ENCODE peak calls at places on chromosomes 2 and 18, in nine cellular contexts. E is psoas muscle, M is keratinocyte, R is upper lobe of left lung, C is left ventricle myocardium inferior, Y is HCT116, X is kidney, B is hepatocyte, D is cardiac muscle cell. N is an unnamed sample.

GRCh38 chr2:38115216-38116012 is 39.5 kb upstream of the CYP1B1 start:
- DNase-seq in D (peak; percentile 84), B (peak; percentile 90), R (peak; percentile 90), Y (peak; percentile 59), M (no peak), C (peak; percentile 84), X (peak; percentile 84), E (peak; percentile 78), N (peak; percentile 86)

GRCh38 chr2:230225486-230225885 is at the start of gene SP140:
- DNase-seq in E (peak; percentile 49), Y (no peak), R (peak; percentile 77), M (no peak), X (peak; percentile 74), C (peak; percentile 31), D (no peak), B (no peak), N (no peak)

GRCh38 chr2:45892236-45892701 is 240.8 kb downstream of the PRKCE start:
- DNase-seq in B (no peak), M (no peak), X (no peak), R (peak; percentile 78), D (peak; percentile 32), C (no peak), Y (no peak), E (no peak), N (no peak)

GRCh38 chr2:138922973-138923563 is 142.9 kb upstream of the NXPH2 start:
- DNase-seq in C (no peak), B (peak; percentile 31), E (no peak), M (no peak), Y (peak; percentile 22), D (peak; percentile 60), X (no peak), R (no peak), N (peak; percentile 36)

GRCh38 chr18:76621782-76622495 is 126.9 kb upstream of the ZNF516 start:
- DNase-seq in E (no peak), R (no peak), M (no peak), X (no peak), Y (no peak), D (peak; percentile 79), C (no peak), B (peak; percentile 50), N (no peak)

GRCh38 chr2:178208817-178209216 is 14.5 kb downstream of the OSBPL6 start:
- DNase-seq in X (no peak), D (peak; percentile 30), E (no peak), R (no peak), Y (no peak), B (no peak), C (no peak), M (no peak), N (no peak)

GRCh38 chr2:30225131-30225762 is 6.1 kb upstream of the LBH start:
- DNase-seq in D (peak; percentile 94), C (no peak), X (no peak), B (peak; percentile 69), R (no peak), Y (no peak), M (no peak), E (no peak), N (no peak)

GRCh38 chr2:112262876-112263275 is 8.0 kb upstream of the ZC3H8 start:
- DNase-seq in X (no peak), E (no peak), M (no peak), R (no peak), Y (no peak), D (no peak), C (no peak), B (no peak), N (no peak)

GRCh38 chr2:20577495-20578235 is 73.2 kb downstream of the HS1BP3 start:
- DNase-seq in M (peak; percentile 100), D (no peak), E (no peak), R (no peak), B (no peak), X (peak; percentile 94), Y (no peak), C (no peak), N (peak; percentile 98)

GRCh38 chr18:76357585-76358265 is 137.3 kb downstream of the ZNF516 start:
- DNase-seq in R (no peak), E (no peak), M (no peak), D (no peak), Y (no peak), B (no peak), C (no peak), X (no peak), N (no peak)

GRCh38 chr18:63730788-63731187 is 28.0 kb downstream of the SERPINB11 start:
- DNase-seq in C (no peak), M (peak; percentile 9), R (no peak), B (peak; percentile 64), X (no peak), D (peak; percentile 28), E (no peak), Y (no peak), N (peak; percentile 68)

GRCh38 chr18:21064347-21064746 is 47.3 kb downstream of the ROCK1 start:
- DNase-seq in R (no peak), E (no peak), D (peak; percentile 8), Y (no peak), B (no peak), M (no peak), X (no peak), C (no peak), N (no peak)

GRCh38 chr2:25877431-25878360 is 591 bp downstream of the ASXL2 start:
- DNase-seq in E (peak; percentile 59), B (peak; percentile 58), C (peak; percentile 39), D (peak; percentile 64), M (peak; percentile 32), Y (peak; percentile 42), X (no peak), R (peak; percentile 76), N (peak; percentile 53)

GRCh38 chr2:198296665-198297308 is 492.4 kb downstream of the PLCL1 start:
- DNase-seq in R (peak; percentile 26), Y (peak; percentile 51), C (no peak), B (peak; percentile 79), M (no peak), E (no peak), D (peak; percentile 75), X (no peak), N (peak; percentile 42)

GRCh38 chr2:198857246-198857645 is 600.5 kb downstream of the SATB2 start:
- DNase-seq in M (no peak), D (no peak), C (no peak), E (no peak), X (no peak), B (no peak), R (no peak), Y (no peak), N (no peak)

GRCh38 chr2:30041884-30042283 is 104.9 kb upstream of the YPEL5 start:
- DNase-seq in M (no peak), R (no peak), D (no peak), E (no peak), X (no peak), Y (no peak), C (no peak), B (no peak), N (no peak)

GRCh38 chr2:100856732-100857131 is 36.8 kb downstream of the NPAS2 start:
- DNase-seq in Y (no peak), M (no peak), C (no peak), R (no peak), X (no peak), B (no peak), E (no peak), D (no peak), N (peak; percentile 91)

GRCh38 chr2:136527560-136527959 is 237.8 kb upstream of the THSD7B start:
- DNase-seq in B (peak; percentile 75), C (no peak), E (no peak), D (peak; percentile 2), M (no peak), R (no peak), X (no peak), Y (no peak), N (no peak)

GRCh38 chr2:239593965-239594771 is 193.3 kb upstream of the HDAC4 start:
- DNase-seq in C (no peak), Y (no peak), B (peak; percentile 66), R (peak; percentile 9), E (peak; percentile 21), M (no peak), X (peak; percentile 49), D (no peak), N (no peak)
- H3K9me3 ChIP-seq in C (no peaks in the 10 kb centered on the region), Y (no peaks in the 10 kb centered on the region), B (no peaks in the 10 kb centered on the region), R (no peaks in the 10 kb centered on the region), E (no peaks in the 10 kb centered on the region), M (peaks cover 10% of the 10 kb centered on the region), X (no peaks in the 10 kb centered on the region), D (no peaks in the 10 kb centered on the region), N (no peaks in the 10 kb centered on the region)

DNA sequence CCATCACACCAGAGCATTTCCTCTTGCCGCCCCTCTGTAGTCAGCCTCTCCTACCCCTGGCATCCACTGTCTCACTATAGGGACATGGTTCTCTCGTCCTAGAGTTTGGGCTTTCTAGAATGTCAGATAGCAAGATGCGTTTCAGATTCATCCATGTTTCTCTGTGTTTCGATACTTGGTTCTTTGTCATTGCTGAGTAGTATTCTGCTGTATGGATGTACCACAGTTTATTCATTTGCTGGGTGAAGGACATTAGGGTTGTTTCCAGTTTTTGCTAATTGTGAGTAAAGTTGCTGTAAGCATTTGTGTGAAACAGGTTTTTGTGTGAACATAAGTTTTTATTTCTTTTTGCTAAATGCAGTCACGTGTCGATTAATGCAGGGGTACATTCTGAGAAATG is 3.8 kb downstream of the ZNF532 start:
- DNase-seq in D (no peak), B (no peak), R (no peak), Y (no peak), E (no peak), M (no peak), X (no peak), C (no peak), N (no peak)
- H3K36me3 ChIP-seq in D (peaks cover 19% of the 10 kb centered on the region), B (no peaks in the 10 kb centered on the region), R (peaks cover 4% of the 10 kb centered on the region), Y (no peaks in the 10 kb centered on the region), E (peaks cover 2% of the 10 kb centered on the region), M (peaks cover 8% of the 10 kb centered on the region), X (peaks cover 5% of the 10 kb centered on the region), C (peaks cover 31% of the 10 kb centered on the region), N (peaks cover 4% of the 10 kb centered on the region)

GRCh38 chr18:80086281-80086680 is 22.8 kb upstream of the ADNP2 start:
- DNase-seq in X (no peak), R (no peak), Y (no peak), B (no peak), M (no peak), C (no peak), E (no peak), D (no peak), N (no peak)

GRCh38 chr18:80088036-80088435 is 21.0 kb upstream of the ADNP2 start:
- DNase-seq in X (no peak), R (no peak), B (no peak), Y (no peak), E (no peak), C (no peak), M (no peak), D (no peak), N (no peak)

DNA sequence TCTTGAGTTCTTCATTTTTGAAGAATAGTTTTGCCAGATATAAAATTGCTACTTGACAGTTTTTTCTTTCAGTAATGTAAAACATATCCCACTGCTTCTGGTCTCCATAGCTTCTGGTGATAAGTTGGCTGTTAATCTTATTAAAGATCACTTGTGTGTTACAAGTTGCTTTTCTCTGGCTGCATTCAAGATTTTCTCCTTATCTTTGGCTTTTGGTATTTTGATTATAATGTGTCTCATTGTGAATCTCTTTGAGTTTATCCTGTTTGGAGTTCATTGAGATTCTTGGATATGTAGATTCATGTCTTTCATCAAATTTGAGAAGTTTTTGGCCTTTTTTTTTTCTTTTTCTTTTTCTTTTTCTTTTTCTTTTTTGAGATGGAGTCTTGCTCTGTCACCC is 20.2 kb upstream of the ADNP2 start:
- DNase-seq in B (no peak), D (no peak), M (no peak), R (no peak), X (no peak), Y (no peak), C (no peak), E (no peak), N (no peak)
- H3K9me3 ChIP-seq in B (peaks cover 22% of the 10 kb centered on the region), D (no peaks in the 10 kb centered on the region), M (no peaks in the 10 kb centered on the region), R (peaks cover 18% of the 10 kb centered on the region), X (peaks cover 3% of the 10 kb centered on the region), Y (peaks cover 17% of the 10 kb centered on the region), C (peaks cover 49% of the 10 kb centered on the region), E (peaks cover 30% of the 10 kb centered on the region), N (peaks cover 16% of the 10 kb centered on the region)

GRCh38 chr18:43596106-43596712 is 318.9 kb upstream of the SYT4 start:
- DNase-seq in D (peak; percentile 46), C (no peak), M (no peak), R (no peak), E (no peak), X (no peak), Y (no peak), B (peak; percentile 36), N (no peak)
- H3K36me3 ChIP-seq in D (no peaks in the 10 kb centered on the region), C (no peaks in the 10 kb centered on the region), M (no peaks in the 10 kb centered on the region), R (no peaks in the 10 kb centered on the region), E (no peaks in the 10 kb centered on the region), X (no peaks in the 10 kb centered on the region), Y (no peaks in the 10 kb centered on the region), B (no peaks in the 10 kb centered on the region), N (no peaks in the 10 kb centered on the region)

N was measured in PC-9.